ENCODE peak calls at places on chromosomes 13 and 19, in six cellular contexts. D, O, L, H, Q and B are unnamed samples.

GRCh38 chr13:92739306-92739818 is 487.2 kb upstream of the GPC6 start:
- DNase-seq in D (no peak), O (no peak), Q (no peak), L (no peak), H (no peak), B (no peak)

GRCh38 chr13:41645313-41645712 is 188.0 kb downstream of the RGCC start:
- DNase-seq in H (no peak), D (peak; percentile 89), L (no peak), O (no peak), Q (peak; percentile 74), B (no peak)

GRCh38 chr13:51477149-51477548 is 24.3 kb upstream of the INTS6 start:
- DNase-seq in L (no peak), D (no peak), Q (no peak), H (no peak), O (no peak), B (no peak)

GRCh38 chr19:40721936-40722661 is 5.2 kb downstream of the ITPKC start:
- DNase-seq in L (no peak), Q (no peak), O (no peak), H (no peak), D (peak; percentile 34), B (no peak)

GRCh38 chr19:43872547-43873336 is 45.6 kb downstream of the ZNF283 start:
- DNase-seq in D (peak; percentile 26), L (peak; percentile 10), O (no peak), Q (no peak), H (no peak), B (no peak)

GRCh38 chr19:57382806-57383488 is 6.7 kb upstream of the ZNF548 start:
- DNase-seq in L (no peak), H (no peak), O (no peak), D (no peak), Q (no peak), B (no peak)

GRCh38 chr19:13717194-13717643 is 47.1 kb upstream of the MRI1 start:
- DNase-seq in Q (peak; percentile 24), L (no peak), O (no peak), D (peak; percentile 52), H (no peak), B (no peak)

GRCh38 chr19:50952890-50953289 is at the start of gene KLK5:
- DNase-seq in L (no peak), D (no peak), Q (no peak), H (no peak), O (no peak), B (no peak)

GRCh38 chr13:99388334-99388923 is 81.2 kb upstream of the GPR183 start:
- DNase-seq in O (no peak), L (no peak), D (no peak), Q (no peak), H (no peak), B (no peak)

GRCh38 chr19:57096640-57097361 is 23.0 kb upstream of the USP29 start:
- DNase-seq in O (no peak), D (no peak), Q (no peak), H (no peak), L (no peak), B (no peak)

GRCh38 chr19:35310811-35311465 is 18.0 kb upstream of the CD22 start:
- DNase-seq in Q (no peak), D (no peak), O (no peak), L (no peak), H (no peak), B (no peak)

GRCh38 chr13:109162248-109163051 is 533.0 kb downstream of the MYO16 start:
- DNase-seq in Q (no peak), H (no peak), O (no peak), D (no peak), L (no peak), B (no peak)

GRCh38 chr19:17488593-17489391 is 18.5 kb downstream of the SLC27A1 start:
- DNase-seq in D (no peak), H (no peak), Q (no peak), L (peak; percentile 83), O (peak; percentile 52), B (peak; percentile 53)

GRCh38 chr19:14072535-14073231 is at the start of gene MISP3:
- DNase-seq in L (no peak), O (peak; percentile 16), Q (no peak), D (peak; percentile 53), H (no peak), B (no peak)

GRCh38 chr19:3207466-3208242 is 16.8 kb upstream of the CELF5 start:
- DNase-seq in L (no peak), Q (no peak), O (no peak), D (no peak), H (no peak), B (no peak)

GRCh38 chr13:111965466-111966214 is 101.3 kb upstream of the SOX1 start:
- DNase-seq in H (no peak), Q (no peak), L (no peak), D (no peak), O (no peak), B (no peak)

GRCh38 chr13:111968611-111969010 is 98.3 kb upstream of the SOX1 start:
- DNase-seq in L (no peak), Q (no peak), H (no peak), O (no peak), D (no peak), B (no peak)

GRCh38 chr13:111969551-111970135 is 97.3 kb upstream of the SOX1 start:
- DNase-seq in D (no peak), Q (no peak), H (no peak), L (no peak), O (no peak), B (no peak)

GRCh38 chr13:111966969-111967368 is 100.0 kb upstream of the SOX1 start:
- DNase-seq in D (no peak), L (no peak), Q (no peak), O (no peak), H (no peak), B (no peak)

DNA sequence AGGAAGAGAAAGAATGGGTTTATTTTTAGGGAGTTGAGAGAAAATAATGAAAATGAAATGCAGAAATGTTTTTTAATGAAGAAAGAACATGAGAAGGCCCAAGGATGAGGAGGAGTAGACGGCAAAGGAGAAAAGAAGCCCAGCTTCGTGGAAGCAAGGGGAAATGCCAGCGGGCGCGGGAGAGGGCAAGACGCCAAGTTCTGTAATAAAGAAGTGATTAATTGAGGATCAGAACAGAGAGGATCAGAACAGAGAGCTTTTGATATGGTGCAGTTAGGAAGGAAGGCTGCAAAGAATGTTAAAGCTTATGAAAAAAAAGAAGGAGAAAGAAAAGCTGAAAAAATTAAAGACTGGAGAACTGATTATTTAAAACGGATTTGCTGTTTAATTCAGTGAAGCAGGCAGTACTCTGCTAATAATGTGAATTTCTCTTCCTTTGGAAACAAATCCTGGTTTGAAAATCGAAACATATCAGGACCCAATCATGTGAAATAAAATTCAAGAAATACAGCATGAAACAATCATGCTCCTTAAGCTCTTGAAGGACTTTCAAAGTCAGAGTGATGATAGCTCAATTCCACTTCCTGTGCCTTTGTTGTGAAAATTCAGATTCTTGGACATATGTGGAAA is 99.3 kb upstream of the SOX1 start:
- DNase-seq in O (no peak), L (no peak), Q (no peak), H (no peak), D (no peak), B (no peak)
- H3K9me3 ChIP-seq in O (no peaks in the 10 kb centered on the region), L (no peaks in the 10 kb centered on the region), Q (peaks cover 70% of the 10 kb centered on the region), H (no peaks in the 10 kb centered on the region), D (no peaks in the 10 kb centered on the region), B (no peaks in the 10 kb centered on the region)

GRCh38 chr19:15701757-15702589 is 25.9 kb upstream of the OR10H2 start:
- DNase-seq in O (no peak), L (no peak), Q (no peak), D (no peak), H (no peak), B (no peak)
- H3K9me3 ChIP-seq in O (no peaks in the 10 kb centered on the region), L (no peaks in the 10 kb centered on the region), Q (peaks cover 4% of the 10 kb centered on the region), D (no peaks in the 10 kb centered on the region), H (no peaks in the 10 kb centered on the region), B (no peaks in the 10 kb centered on the region)

GRCh38 chr19:23384166-23384565 is 11.1 kb downstream of the ZNF91 start:
- DNase-seq in L (no peak), D (no peak), Q (no peak), H (no peak), O (no peak), B (no peak)
- H3K9me3 ChIP-seq in L (peaks cover 34% of the 10 kb centered on the region), D (no peaks in the 10 kb centered on the region), Q (peaks cover 51% of the 10 kb centered on the region), H (peaks cover 4% of the 10 kb centered on the region), O (peaks cover 82% of the 10 kb centered on the region), B (peaks cover 30% of the 10 kb centered on the region)

GRCh38 chr13:36428083-36428482 is 4.2 kb upstream of the CCNA1 start:
- DNase-seq in H (no peak), D (peak; percentile 34), Q (no peak), O (no peak), L (no peak), B (no peak)
- H3K9me3 ChIP-seq in H (peaks cover 3% of the 10 kb centered on the region), D (no peaks in the 10 kb centered on the region), Q (no peaks in the 10 kb centered on the region), O (no peaks in the 10 kb centered on the region), L (no peaks in the 10 kb centered on the region), B (no peaks in the 10 kb centered on the region)